ENCODE peak calls at places on chromosomes 5 and 9, in eight cellular contexts. M is breast epithelium; Z is brain microvascular endothelial cell; Q is mucosa of descending colon; H is activated CD8-positive, alpha-beta T cell treated with anti-CD3 and anti-CD28 coated beads for 36 hours; X is AG04450; N is B cell; U is fibroblast of lung. D is an unnamed sample.
A peak's percentile ranks its signal among the peaks of the same experiment; 100 is the strongest.

GRCh38 chr9:96565684-96566360 is 53.8 kb downstream of the CDC14B start:
- DNase-seq in N (no peak), Z (no peak), U (peak; percentile 50), Q (no peak), M (no peak), X (no peak), H (no peak), D (no peak)

GRCh38 chr9:94796687-94797086 is 70.2 kb downstream of the AOPEP start:
- DNase-seq in Q (no peak), X (no peak), H (no peak), U (peak; percentile 36), M (no peak), N (no peak), Z (no peak), D (no peak)

GRCh38 chr5:126600631-126601511 is at the start of gene PHAX:
- DNase-seq in Q (peak; percentile 91), Z (peak; percentile 68), M (peak; percentile 63), N (peak; percentile 84), U (peak; percentile 76), X (peak; percentile 37), H (peak; percentile 80), D (peak; percentile 91)

GRCh38 chr5:142803428-142804111 is 33.4 kb downstream of the ARHGAP26 start:
- DNase-seq in N (no peak), Q (no peak), Z (peak; percentile 94), H (no peak), M (peak; percentile 53), X (no peak), U (no peak), D (no peak)

GRCh38 chr9:99605016-99605743 is 216.5 kb upstream of the NR4A3 start:
- DNase-seq in Z (no peak), U (no peak), X (no peak), H (no peak), N (no peak), Q (no peak), M (no peak), D (no peak)

GRCh38 chr5:37054391-37054790 is 177.8 kb downstream of the NIPBL start:
- DNase-seq in X (no peak), H (no peak), Z (no peak), U (no peak), M (no peak), Q (no peak), N (no peak), D (no peak)

GRCh38 chr9:89750117-89750551 is 145.3 kb downstream of the GADD45G start:
- DNase-seq in H (no peak), X (no peak), U (no peak), Z (no peak), Q (no peak), N (no peak), M (no peak), D (no peak)

GRCh38 chr9:69130456-69131441 is 43.3 kb upstream of the TJP2 start:
- DNase-seq in M (peak; percentile 15), N (no peak), H (no peak), Q (no peak), U (peak; percentile 96), X (no peak), Z (peak; percentile 77), D (no peak)

GRCh38 chr5:78647838-78648358 is 674 bp downstream of the LHFPL2 start:
- DNase-seq in M (peak; percentile 27), X (no peak), H (no peak), U (peak; percentile 67), N (no peak), Q (peak; percentile 77), Z (peak; percentile 55), D (peak; percentile 52)

GRCh38 chr9:121861501-121862180 is 210.2 kb downstream of the DAB2IP start:
- DNase-seq in U (no peak), N (no peak), H (peak; percentile 37), Z (peak; percentile 33), X (no peak), M (peak; percentile 15), Q (peak; percentile 51), D (peak; percentile 38)

GRCh38 chr5:75668348-75668895 is 48.8 kb downstream of the POC5 start:
- DNase-seq in X (no peak), Z (no peak), N (no peak), H (no peak), U (peak; percentile 17), Q (no peak), M (no peak), D (no peak)

GRCh38 chr9:136674786-136675349 is 12.2 kb downstream of the EGFL7 start:
- DNase-seq in Q (peak; percentile 83), H (no peak), Z (no peak), X (no peak), U (no peak), M (no peak), N (no peak), D (no peak)

GRCh38 chr5:10201223-10201868 is 48.3 kb downstream of the ATPSCKMT start:
- DNase-seq in Q (no peak), U (no peak), H (no peak), M (no peak), N (no peak), Z (no peak), X (no peak), D (no peak)

DNA sequence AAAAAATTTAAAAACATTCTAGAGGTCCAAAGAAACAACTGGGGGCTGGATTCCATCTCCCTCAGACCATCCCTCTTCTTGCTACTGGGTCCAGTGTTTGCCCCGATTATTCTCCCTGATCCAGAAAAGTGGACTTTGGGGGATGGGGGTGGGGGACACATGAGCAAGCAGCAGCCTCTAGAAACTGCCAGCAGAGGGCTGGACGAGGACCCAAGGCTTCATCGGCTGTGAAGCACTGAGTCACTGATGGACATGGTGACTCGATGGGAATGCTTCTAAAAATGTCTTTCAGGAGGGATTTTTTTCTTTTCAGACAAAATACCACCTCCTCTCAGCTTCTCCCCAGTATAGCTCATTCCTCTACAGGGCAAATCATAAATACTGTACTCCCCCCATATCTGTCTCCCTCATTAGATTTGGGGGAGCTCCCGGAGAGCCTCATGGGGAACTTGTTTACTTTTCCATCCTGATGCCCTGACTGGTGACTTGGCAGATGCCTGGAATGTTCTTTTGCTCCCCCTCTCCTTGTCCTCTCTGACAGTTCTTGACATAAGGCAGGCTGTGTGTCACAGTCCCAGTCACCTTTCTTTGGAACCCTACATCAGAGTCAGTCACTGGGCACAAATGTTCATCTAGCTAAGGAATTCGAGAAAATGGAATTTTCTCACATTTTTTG is 67.2 kb upstream of the STC2 start:
- DNase-seq in M (no peak), X (peak; percentile 23), Z (peak; percentile 85), N (no peak), U (peak; percentile 60), H (no peak), Q (no peak), D (no peak)
- TF ChIP-seq CTCF in M (no peak), X (peak; percentile 74), Z (peak; percentile 85), N (no peak), U (peak; percentile 53), H (no peak), Q (no peak), D (no peak)

DNA sequence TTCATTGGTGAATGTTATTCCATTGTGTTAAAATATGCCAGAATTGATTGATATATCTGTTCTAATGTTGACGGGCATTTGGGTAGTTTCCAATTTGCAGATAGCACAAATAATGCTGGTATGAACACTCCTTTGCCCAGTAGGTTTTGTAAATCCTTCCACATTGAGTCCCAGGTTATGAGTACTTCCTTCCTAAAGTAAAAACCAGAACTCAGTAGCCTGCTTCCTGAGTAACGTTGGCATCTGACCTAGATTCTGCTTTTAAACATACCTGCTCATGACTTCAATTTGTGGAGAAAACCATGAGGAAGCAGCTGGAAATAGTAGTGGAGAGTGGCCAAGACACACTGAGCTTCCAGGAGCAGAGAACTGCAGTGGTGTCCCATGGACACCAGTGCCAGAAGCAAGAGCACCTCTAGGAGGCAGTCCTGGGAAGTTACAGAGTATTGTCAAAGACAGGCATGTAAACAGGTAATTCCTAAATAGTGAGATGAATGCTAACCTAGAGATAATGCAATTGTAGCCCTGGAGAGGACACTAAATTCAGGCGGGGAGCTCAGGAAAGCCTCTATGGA is 24.3 kb upstream of the RASGRF2 start:
- DNase-seq in H (no peak), M (no peak), X (no peak), Q (no peak), N (no peak), Z (no peak), U (no peak), D (peak; percentile 22)
- TF ChIP-seq CTCF in H (no peak), M (no peak), X (no peak), Q (no peak), N (no peak), Z (peak; percentile 27), U (peak; percentile 10), D (peak; percentile 17)

DNA sequence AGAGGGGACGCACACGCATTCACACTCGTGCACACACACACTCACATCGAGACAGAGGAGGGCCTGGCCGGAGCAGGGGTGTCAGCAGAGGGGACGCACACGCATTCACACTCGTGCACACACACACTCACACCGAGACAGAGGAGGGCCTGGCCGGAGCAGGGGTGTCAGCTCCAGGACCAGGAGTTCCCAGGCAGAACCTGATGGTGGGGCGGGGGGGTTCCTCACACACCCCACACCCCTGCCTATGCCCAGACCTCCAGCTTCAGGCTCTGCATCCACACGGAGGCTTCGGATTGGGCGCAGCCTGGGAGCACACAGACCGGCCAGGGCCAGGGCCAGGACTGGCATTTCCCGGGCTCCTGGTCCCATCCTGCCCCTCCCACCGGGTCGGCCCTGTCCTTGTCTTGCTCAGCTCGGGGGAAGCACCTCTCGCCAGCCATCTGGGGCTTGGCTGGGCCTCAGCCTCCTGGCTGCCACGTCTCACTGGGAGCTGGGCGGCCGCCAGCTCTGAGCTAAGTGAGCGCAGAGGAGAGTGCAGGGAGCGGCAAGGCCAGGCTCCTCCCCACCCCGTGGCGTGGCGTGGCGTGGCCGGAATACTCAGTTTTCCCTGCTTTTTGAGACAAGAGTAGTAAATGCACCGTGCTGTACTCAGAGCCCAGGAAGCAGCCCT is 31.3 kb downstream of the ADAMTS2 start:
- DNase-seq in X (peak; percentile 92), H (no peak), U (peak; percentile 94), N (no peak), M (peak; percentile 79), Z (no peak), Q (peak; percentile 67), D (no peak)
- TF ChIP-seq CTCF in X (no peak), H (no peak), U (no peak), N (no peak), M (no peak), Z (no peak), Q (no peak), D (no peak)

GRCh38 chr5:113824307-113824706 is 310.8 kb downstream of the YTHDC2 start:
- DNase-seq in Z (no peak), U (no peak), M (no peak), X (no peak), H (no peak), Q (no peak), N (no peak), D (no peak)
- TF ChIP-seq CTCF in Z (no peak), U (no peak), M (no peak), X (no peak), H (no peak), Q (no peak), N (no peak), D (no peak)